ENCODE peak calls at places on chromosome 12, in six cellular contexts. P is heart left ventricle, S is uterus, U is adrenal gland, D is ovary, R is spleen. I is an unnamed sample.
A peak's percentile ranks its signal among the peaks of the same experiment; 100 is the strongest.

GRCh38 chr12:128810182-128811127 is 13.3 kb downstream of the SLC15A4 start:
- DNase-seq in P (peak; percentile 84), S (no peak), U (no peak), D (no peak), R (no peak), I (no peak)

GRCh38 chr12:16389594-16389993 is 42.1 kb downstream of the MGST1 start:
- DNase-seq in P (no peak), S (no peak), U (no peak), D (no peak), R (no peak), I (no peak)

GRCh38 chr12:52060498-52061177 is 9.1 kb upstream of the ATG101 start:
- DNase-seq in P (peak; percentile 27), S (peak; percentile 21), U (no peak), D (no peak), R (no peak), I (no peak)

GRCh38 chr12:130521375-130522124 is 183.9 kb downstream of the PIWIL1 start:
- DNase-seq in P (no peak), S (no peak), U (no peak), D (no peak), R (no peak), I (no peak)

GRCh38 chr12:131578828-131579227 is 132.1 kb upstream of the SFSWAP start:
- DNase-seq in P (no peak), S (no peak), U (no peak), D (no peak), R (no peak), I (no peak)

GRCh38 chr12:15208871-15209656 is 12.2 kb downstream of the RERG start:
- DNase-seq in P (no peak), S (no peak), U (no peak), D (no peak), R (no peak), I (no peak)

GRCh38 chr12:113322353-113322752 is 12.6 kb downstream of the SLC8B1 start:
- DNase-seq in P (no peak), S (no peak), U (no peak), D (no peak), R (no peak), I (no peak)

GRCh38 chr12:132560831-132561783 is 49.3 kb downstream of the LRCOL1 start:
- DNase-seq in P (no peak), S (no peak), U (peak; percentile 52), D (peak; percentile 66), R (peak; percentile 91), I (no peak)

GRCh38 chr12:124683330-124683662 is 115.9 kb upstream of the NCOR2 start:
- DNase-seq in P (peak; percentile 35), S (no peak), U (no peak), D (no peak), R (no peak), I (no peak)

GRCh38 chr12:108542320-108542719 is 18.7 kb downstream of the SART3 start:
- DNase-seq in P (no peak), S (no peak), U (no peak), D (no peak), R (no peak), I (no peak)

GRCh38 chr12:121093487-121093891 is 39.2 kb upstream of the P2RX7 start:
- DNase-seq in P (no peak), S (no peak), U (no peak), D (no peak), R (peak; percentile 81), I (no peak)

GRCh38 chr12:153080-153746 is 60.7 kb downstream of the SLC6A12 start:
- DNase-seq in P (peak; percentile 67), S (no peak), U (peak; percentile 51), D (peak; percentile 48), R (peak; percentile 82), I (no peak)

GRCh38 chr12:46217686-46218508 is 50.9 kb downstream of the SLC38A1 start:
- DNase-seq in P (no peak), S (no peak), U (no peak), D (no peak), R (no peak), I (no peak)

GRCh38 chr12:22066235-22066765 is 20.3 kb downstream of the CMAS start:
- DNase-seq in P (no peak), S (no peak), U (no peak), D (no peak), R (no peak), I (no peak)

GRCh38 chr12:113909776-113910420 is 56.2 kb downstream of the RBM19 start:
- DNase-seq in P (no peak), S (no peak), U (no peak), D (no peak), R (no peak), I (no peak)

GRCh38 chr12:6254491-6254890 is 54.3 kb downstream of the CD9 start:
- DNase-seq in P (no peak), S (no peak), U (no peak), D (no peak), R (peak; percentile 41), I (no peak)

GRCh38 chr12:101670007-101670671 is 27.3 kb upstream of the CHPT1 start:
- DNase-seq in P (no peak), S (no peak), U (peak; percentile 36), D (no peak), R (no peak), I (no peak)

GRCh38 chr12:40012709-40013108 is 93.2 kb downstream of the SLC2A13 start:
- DNase-seq in P (no peak), S (no peak), U (no peak), D (no peak), R (no peak), I (no peak)

GRCh38 chr12:14452865-14453264 is 87.4 kb downstream of the ATF7IP start:
- DNase-seq in P (no peak), S (no peak), U (no peak), D (no peak), R (no peak), I (no peak)

GRCh38 chr12:82479511-82479910 is 121.2 kb downstream of the METTL25 start:
- DNase-seq in P (no peak), S (no peak), U (no peak), D (no peak), R (no peak), I (no peak)

GRCh38 chr12:127389923-127390322 is 877.0 kb upstream of the TMEM132C start:
- DNase-seq in P (no peak), S (no peak), U (peak; percentile 25), D (no peak), R (no peak), I (no peak)

GRCh38 chr12:5259523-5259922 is 172.4 kb upstream of the NTF3 start:
- DNase-seq in P (no peak), S (no peak), U (no peak), D (no peak), R (no peak), I (no peak)

GRCh38 chr12:68451261-68452091 is 119.3 kb upstream of the MDM1 start:
- DNase-seq in P (peak; percentile 47), S (peak; percentile 70), U (peak; percentile 27), D (peak; percentile 50), R (no peak), I (no peak)

GRCh38 chr12:128021561-128021960 is 245.4 kb upstream of the TMEM132C start:
- DNase-seq in P (no peak), S (no peak), U (no peak), D (no peak), R (no peak), I (no peak)

DNA sequence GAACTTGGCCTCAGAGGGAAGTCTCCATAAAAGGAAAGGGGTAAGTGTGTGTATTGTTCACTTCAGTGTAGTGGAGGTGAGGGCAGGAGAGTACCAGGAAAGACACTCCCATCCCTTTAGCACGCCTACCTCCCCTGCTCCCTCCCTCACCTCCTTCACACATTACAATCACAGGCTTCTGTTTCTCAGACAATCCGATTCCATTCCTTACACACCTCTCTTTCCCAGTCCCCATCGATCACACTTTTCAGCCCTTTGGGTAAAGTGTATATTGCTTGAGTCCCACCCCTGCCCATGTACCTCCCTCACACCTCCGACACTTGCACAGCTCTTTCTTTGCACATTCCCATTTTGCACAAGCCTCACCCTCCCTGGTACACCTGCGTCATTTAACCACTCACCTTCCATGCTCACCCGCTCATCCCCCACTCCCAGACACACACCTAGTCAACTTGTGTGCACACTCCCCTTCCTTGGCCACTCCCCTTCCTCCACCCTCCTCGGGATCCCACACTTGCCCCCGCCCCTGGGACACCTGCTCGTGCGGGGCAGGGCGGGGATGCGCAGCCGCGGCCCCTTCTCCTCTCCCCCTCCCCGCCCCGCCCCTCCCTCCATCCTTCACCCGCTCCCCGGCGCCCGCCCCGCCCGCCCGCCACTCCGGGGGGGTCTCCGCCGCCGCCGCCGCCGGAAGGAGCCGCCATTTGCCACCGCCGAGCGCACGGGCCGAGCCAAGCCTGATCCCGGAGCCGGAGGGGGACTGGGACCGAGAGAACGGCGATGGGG is at the start of gene MARCHF9:
- DNase-seq in P (peak; percentile 66), S (no peak), U (peak; percentile 72), D (peak; percentile 58), R (peak; percentile 94), I (peak; percentile 43)
- TF ChIP-seq POLR2A in P (no peak), S (no peak), U (no peak), D (no peak), R (no peak), I (no peak)

GRCh38 chr12:53624956-53625355 is 1.2 kb downstream of the ATF7 start:
- DNase-seq in P (no peak), S (no peak), U (no peak), D (no peak), R (no peak), I (no peak)

GRCh38 chr12:53625946-53626701 is at the start of gene ATF7:
- DNase-seq in P (peak; percentile 98), S (peak; percentile 99), U (peak; percentile 99), D (peak; percentile 99), R (peak; percentile 99), I (peak; percentile 87)

GRCh38 chr12:53627919-53628318 is 1.7 kb upstream of the ATF7 start:
- DNase-seq in P (no peak), S (no peak), U (no peak), D (no peak), R (no peak), I (no peak)

GRCh38 chr12:53625373-53625945 is 723 bp downstream of the ATF7 start:
- DNase-seq in P (no peak), S (no peak), U (no peak), D (no peak), R (no peak), I (no peak)

GRCh38 chr12:53626702-53627169 is 554 bp upstream of the ATF7 start:
- DNase-seq in P (no peak), S (no peak), U (no peak), D (no peak), R (no peak), I (no peak)
- H3K27ac ChIP-seq in P (peak overlapping the region; percentile 97), S (peak overlapping the region; percentile 95), U (peak overlapping the region; percentile 93), D (no peak overlapping the region), R (peak overlapping the region; percentile 87), I (peak overlapping the region; percentile 97)

DNA sequence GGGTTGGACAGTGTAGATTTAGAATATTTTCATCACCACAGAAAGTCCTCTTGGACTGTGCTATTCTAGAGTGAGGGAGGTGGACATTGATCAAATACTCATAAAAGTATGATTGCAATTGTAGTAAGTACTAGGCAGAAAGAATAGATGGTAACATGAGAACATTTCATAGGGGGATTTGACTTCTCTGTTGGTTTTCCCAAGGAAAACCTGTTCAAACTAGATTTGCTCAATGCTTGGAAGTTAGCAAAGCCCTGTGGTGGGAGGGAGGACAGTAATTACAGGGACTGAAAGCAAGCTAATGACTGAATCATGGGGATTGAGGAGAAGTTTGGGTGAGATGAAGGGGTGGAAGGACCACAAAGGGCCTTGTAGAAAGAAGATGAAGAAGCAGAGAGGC is 24.4 kb upstream of the EID3 start:
- DNase-seq in P (no peak), S (no peak), U (no peak), D (no peak), R (no peak), I (no peak)
- H3K4me3 ChIP-seq in P (no peak overlapping the region), S (no peak overlapping the region), U (no peak overlapping the region), D (no peak overlapping the region), R (no peak overlapping the region), I (no peak overlapping the region)

GRCh38 chr12:96375841-96376249 is 24.4 kb downstream of the CDK17 start:
- DNase-seq in P (no peak), S (no peak), U (no peak), D (no peak), R (no peak), I (no peak)
- TF ChIP-seq POLR2A in P (no peak), S (no peak), U (no peak), D (no peak), R (no peak), I (no peak)

I was measured in esophagus squamous epithelium.